ENCODE peak calls at places on chromosome 9, in five cellular contexts. O is non-pigmented ciliary epithelial cell, V is endodermal cell, H is anterior cingulate cortex, R is HT-29. M is an unnamed sample.

GRCh38 chr9:87156247-87156646 is 208.9 kb upstream of the GAS1 start:
- DNase-seq in R (no peak), O (no peak), V (no peak), H (no peak), M (no peak)

GRCh38 chr9:7033611-7034010 is 275.8 kb downstream of the KDM4C start:
- DNase-seq in V (no peak), R (no peak), O (no peak), H (no peak), M (no peak)

GRCh38 chr9:79756414-79756813 is 184.6 kb downstream of the TLE4 start:
- DNase-seq in R (no peak), V (no peak), H (no peak), O (no peak), M (no peak)

GRCh38 chr9:88530051-88530450 is 4.9 kb upstream of the NXNL2 start:
- DNase-seq in V (no peak), H (no peak), R (no peak), O (no peak), M (no peak)

GRCh38 chr9:95313010-95313498 is 4.5 kb downstream of the FANCC start:
- DNase-seq in H (peak), V (peak), O (no peak), R (peak), M (peak)

GRCh38 chr9:130837002-130837511 is 2.0 kb downstream of the ABL1 start:
- DNase-seq in O (no peak), H (no peak), V (no peak), R (no peak), M (no peak)

GRCh38 chr9:36140086-36141084 is 3.9 kb downstream of the GLIPR2 start:
- DNase-seq in H (no peak), V (peak), R (no peak), O (no peak), M (no peak)

GRCh38 chr9:134500931-134501265 is 140.7 kb upstream of the COL5A1 start:
- DNase-seq in O (no peak), H (no peak), R (no peak), V (no peak), M (no peak)

GRCh38 chr9:124769451-124770358 is 1.4 kb downstream of the NR6A1 start:
- DNase-seq in V (peak), R (peak), H (no peak), O (no peak), M (peak)

GRCh38 chr9:114001794-114002261 is 76.3 kb downstream of the AMBP start:
- DNase-seq in H (no peak), O (no peak), V (peak), R (no peak), M (no peak)

GRCh38 chr9:108852089-108852488 is 3.7 kb downstream of the ACTL7B start:
- DNase-seq in V (no peak), O (no peak), R (no peak), H (no peak), M (no peak)

GRCh38 chr9:134301387-134302129 is 24.7 kb upstream of the RXRA start:
- DNase-seq in O (no peak), V (no peak), R (peak), H (no peak), M (no peak)

GRCh38 chr9:76662476-76663281 is 101.6 kb upstream of the PCA3 start:
- DNase-seq in O (no peak), R (peak), V (peak), H (no peak), M (no peak)

M was measured in hepatocyte.